ENCODE peak calls at places on chromosomes 7 and 10, in four cellular contexts. K is GM06990, U is SK-N-SH, M is Caco-2. T is an unnamed sample.
A peak's percentile ranks its signal among the peaks of the same experiment; 100 is the strongest.

GRCh38 chr10:122624546-122624945 is 64.0 kb downstream of the DMBT1 start:
- DNase-seq in U (no peak), K (no peak), M (no peak), T (no peak)

GRCh38 chr7:120867932-120868331 is 10.0 kb upstream of the TSPAN12 start:
- DNase-seq in M (no peak), U (no peak), K (peak; percentile 29), T (no peak)

GRCh38 chr10:11684717-11685645 is 57.2 kb upstream of the ECHDC3 start:
- DNase-seq in U (no peak), K (peak; percentile 89), M (peak; percentile 85), T (peak; percentile 69)

GRCh38 chr7:37218956-37219355 is 229.7 kb downstream of the ELMO1 start:
- DNase-seq in M (no peak), K (no peak), U (no peak), T (no peak)

GRCh38 chr10:104197364-104197763 is 34.8 kb downstream of the CFAP43 start:
- DNase-seq in K (no peak), M (no peak), U (no peak), T (no peak)

GRCh38 chr7:158495780-158496179 is 91.8 kb downstream of the PTPRN2 start:
- DNase-seq in M (no peak), U (peak; percentile 98), K (no peak), T (no peak)

GRCh38 chr7:70654979-70655378 is 477.0 kb upstream of the GALNT17 start:
- DNase-seq in M (no peak), K (no peak), U (no peak), T (no peak)

GRCh38 chr7:130356121-130356759 is 11.6 kb downstream of the CPA5 start:
- DNase-seq in M (peak; percentile 93), K (no peak), U (peak; percentile 42), T (no peak)

GRCh38 chr10:7285545-7286322 is 125.1 kb downstream of the SFMBT2 start:
- DNase-seq in M (no peak), K (no peak), U (no peak), T (no peak)

GRCh38 chr7:129283938-129284337 is 59.1 kb downstream of the AHCYL2 start:
- DNase-seq in K (no peak), M (no peak), U (no peak), T (no peak)

GRCh38 chr7:74476546-74477095 is 22.9 kb downstream of the GTF2IRD1 start:
- DNase-seq in U (peak; percentile 41), K (no peak), M (no peak), T (no peak)

GRCh38 chr10:99506416-99506815 is 26.3 kb upstream of the NKX2-3 start:
- DNase-seq in K (no peak), U (no peak), M (no peak), T (no peak)

GRCh38 chr7:121081327-121081936 is 92.9 kb downstream of the CPED1 start:
- DNase-seq in K (no peak), M (no peak), U (peak; percentile 45), T (no peak)

GRCh38 chr7:14293434-14293833 is 304.0 kb upstream of the ETV1 start:
- DNase-seq in M (no peak), K (no peak), U (no peak), T (no peak)

GRCh38 chr10:16915308-16915707 is 98.1 kb upstream of the RSU1 start:
- DNase-seq in U (no peak), M (no peak), K (no peak), T (no peak)

GRCh38 chr7:142770720-142771352 is at the start of gene PRSS2:
- DNase-seq in M (peak; percentile 50), U (no peak), K (no peak), T (no peak)

GRCh38 chr10:80187465-80188409 is 17.6 kb downstream of the ANXA11 start:
- DNase-seq in U (no peak), M (no peak), K (peak; percentile 80), T (peak; percentile 57)

GRCh38 chr7:126286317-126286716 is 966.4 kb downstream of the GRM8 start:
- DNase-seq in M (no peak), K (no peak), U (no peak), T (no peak)

GRCh38 chr7:1019255-1019785 is 25.0 kb upstream of the GPR146 start:
- DNase-seq in K (no peak), M (no peak), U (no peak), T (no peak)

GRCh38 chr7:5636446-5636835 is 145.0 kb downstream of the RNF216 start:
- DNase-seq in M (no peak), K (no peak), U (no peak), T (no peak)

DNA sequence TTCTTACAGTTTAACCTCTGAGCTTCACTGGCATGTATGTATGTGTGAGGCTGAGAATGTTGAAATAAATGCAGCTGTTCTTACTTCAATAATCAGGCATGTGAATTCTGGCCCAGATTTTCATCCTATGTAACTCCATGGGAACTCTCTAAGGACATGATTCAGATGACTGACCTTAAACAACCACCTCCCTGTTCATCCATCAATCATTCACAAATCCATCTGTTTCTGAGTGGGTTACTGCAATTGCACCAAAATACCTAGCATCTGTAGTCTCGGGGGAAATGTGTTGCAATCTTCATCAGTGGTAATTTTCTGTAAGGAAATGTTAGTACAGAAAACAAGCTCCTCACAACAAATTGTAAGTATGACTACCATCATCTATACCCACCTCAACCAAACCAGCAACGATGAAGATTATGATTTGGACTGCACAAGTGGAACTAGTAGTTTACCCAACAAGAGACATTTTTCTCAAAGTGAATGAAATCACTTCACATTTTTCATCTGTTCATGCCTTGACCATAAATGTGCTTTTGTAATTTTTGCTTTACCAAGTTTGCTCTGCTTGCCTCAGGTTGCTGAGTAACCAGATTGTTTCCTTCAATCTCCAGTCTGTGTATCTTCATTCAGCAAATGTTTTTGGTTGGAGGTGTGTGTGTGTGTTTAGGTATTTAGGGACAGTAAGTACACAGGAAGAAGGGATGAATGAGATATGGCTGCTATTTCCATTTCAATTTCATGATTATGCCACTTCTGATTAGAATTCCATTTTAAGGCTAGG is 65.7 kb upstream of the FZD8 start:
- DNase-seq in M (no peak), U (no peak), K (no peak), T (no peak)
- TF ChIP-seq CTCF in M (no peak), U (no peak), K (no peak), T (no peak)

GRCh38 chr7:90312745-90313144 is 8.4 kb downstream of the FAM237B start:
- DNase-seq in U (no peak), M (no peak), K (no peak), T (no peak)
- TF ChIP-seq CTCF in U (peak; percentile 42), M (no peak), K (peak; percentile 17), T (no peak)

GRCh38 chr10:96043157-96043894 is at the start of gene CCNJ:
- DNase-seq in M (peak; percentile 91), K (peak; percentile 90), U (peak; percentile 99), T (peak; percentile 83)
- TF ChIP-seq CTCF in M (peak; percentile 18), K (peak; percentile 8), U (no peak), T (no peak)

DNA sequence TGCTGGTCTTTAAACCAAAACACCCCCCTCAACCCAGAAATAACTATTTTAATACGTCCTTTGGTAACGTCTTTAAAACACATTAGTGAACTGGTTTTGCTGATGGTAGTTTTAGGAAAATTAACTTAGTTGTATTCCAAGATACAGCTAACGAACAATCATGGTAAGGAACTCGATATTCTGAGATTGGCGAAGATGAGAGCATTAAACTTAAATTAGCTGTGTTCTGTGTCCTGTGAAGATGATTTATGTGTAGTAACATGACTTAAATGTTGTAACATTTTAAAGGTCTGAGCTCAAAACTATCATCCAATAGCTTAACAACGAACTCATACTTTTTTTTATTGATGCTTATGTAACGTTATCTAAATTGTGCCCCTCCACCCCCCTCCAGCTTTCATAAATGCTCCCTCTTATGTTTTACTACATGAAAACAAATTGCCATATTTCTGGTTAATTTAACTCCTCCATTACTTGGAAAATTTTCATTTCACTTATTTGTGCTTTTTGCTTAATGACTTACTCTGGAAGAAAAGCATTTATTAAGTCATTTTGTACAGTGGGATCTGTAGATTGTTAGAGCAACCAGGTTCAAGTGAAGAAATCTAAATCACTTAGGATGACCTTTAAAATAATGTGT is 1.7 kb downstream of the SDK1 start:
- DNase-seq in U (no peak), M (no peak), K (no peak), T (no peak)
- TF ChIP-seq CTCF in U (no peak), M (no peak), K (no peak), T (no peak)

GRCh38 chr10:71957546-71958275 is 6.5 kb upstream of the CHST3 start:
- DNase-seq in U (no peak), M (peak; percentile 7), K (no peak), T (no peak)
- TF ChIP-seq CTCF in U (peak; percentile 20), M (no peak), K (peak; percentile 15), T (no peak)

GRCh38 chr10:14822879-14823755 is 14.7 kb downstream of the CDNF start:
- DNase-seq in U (peak; percentile 62), K (no peak), M (no peak), T (no peak)
- TF ChIP-seq CTCF in U (peak; percentile 75), K (peak; percentile 76), M (peak; percentile 87), T (peak; percentile 25)

GRCh38 chr7:112554591-112554990 is 73.8 kb downstream of the LSMEM1 start:
- DNase-seq in M (no peak), U (no peak), K (no peak), T (no peak)
- TF ChIP-seq CTCF in M (no peak), U (peak; percentile 44), K (no peak), T (no peak)

DNA sequence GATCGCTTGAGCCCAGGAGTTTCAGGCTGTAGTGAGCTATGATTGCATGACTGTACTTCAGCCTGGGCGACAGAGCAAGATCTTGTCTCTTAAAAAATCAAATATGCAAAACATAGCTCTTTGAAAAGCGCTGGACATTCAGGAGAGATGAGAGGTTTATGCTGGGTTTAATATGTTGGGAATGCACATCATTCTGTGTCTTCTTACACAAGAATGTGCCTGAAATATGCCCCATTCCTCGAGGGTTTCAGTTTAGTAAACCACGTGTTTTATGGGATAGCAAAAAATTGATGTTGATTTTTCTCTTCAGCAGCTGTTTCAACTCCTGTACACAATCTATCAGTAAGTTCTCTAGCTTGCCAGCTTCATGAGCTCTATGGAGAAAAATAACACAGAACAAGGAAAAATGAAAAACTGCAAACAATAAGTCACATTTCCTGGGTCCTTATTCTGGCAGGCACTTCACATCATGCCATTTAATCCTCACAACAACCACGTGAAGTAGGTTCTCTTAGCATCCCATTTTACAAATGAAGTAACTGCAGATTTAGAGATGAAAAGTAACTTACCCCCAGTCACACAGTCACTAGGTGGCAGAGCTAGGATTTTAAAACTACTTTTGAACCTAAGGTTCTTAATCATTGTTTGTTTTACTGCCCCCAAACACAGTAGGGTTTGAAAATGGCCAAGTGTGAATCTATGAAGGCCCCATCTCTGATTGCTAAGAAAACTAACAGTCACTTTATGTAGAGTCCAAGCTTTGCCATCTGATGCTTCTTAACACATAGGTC is 423.6 kb downstream of the PHTF2 start:
- DNase-seq in K (no peak), M (no peak), U (no peak), T (no peak)
- TF ChIP-seq CTCF in K (no peak), M (no peak), U (peak; percentile 43), T (no peak)

DNA sequence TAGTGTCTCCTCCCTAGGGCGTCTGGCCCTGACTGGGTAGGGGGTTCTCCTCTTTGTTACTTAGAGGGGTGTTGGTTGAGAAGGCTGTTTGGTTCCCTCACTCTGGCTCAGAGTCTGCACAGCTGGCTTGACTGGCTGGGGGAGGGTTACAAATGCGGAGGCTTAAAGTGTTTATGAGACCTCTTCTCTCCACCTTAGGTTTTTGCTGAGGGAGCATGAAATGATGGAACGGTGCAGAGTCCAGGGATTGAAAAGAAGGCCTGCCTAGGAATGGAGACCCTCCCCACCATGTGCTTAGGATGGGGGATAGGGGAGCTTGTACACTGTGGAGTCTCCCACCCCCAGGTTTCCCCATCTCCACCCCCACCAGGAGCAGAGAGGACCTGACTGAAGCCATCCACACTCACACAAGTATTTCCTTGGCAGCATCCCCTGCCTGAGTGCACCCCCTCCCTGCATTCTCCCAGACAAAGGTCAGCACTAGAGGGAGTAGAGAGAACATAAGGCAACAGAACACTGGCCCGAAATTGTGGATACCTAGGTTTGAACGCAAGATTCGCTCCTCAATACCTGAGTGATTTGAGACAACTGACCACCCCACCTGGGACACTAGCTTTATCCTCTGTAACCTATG is 1.7 kb upstream of the LDB1 start:
- DNase-seq in U (peak; percentile 50), K (no peak), M (no peak), T (no peak)
- TF ChIP-seq CTCF in U (peak; percentile 28), K (no peak), M (peak; percentile 30), T (no peak)

T was measured in activated B cell treated with CpG ODN at 0.5 μM for 24 hours.